ENCODE peak calls at places on chromosomes 6 and 20, in eight cellular contexts. Y is CD4-positive, alpha-beta T cell; W is AG04450; Q is transverse colon; E is PC-9; I is left lung; S is A549; Z is coronary artery. D is an unnamed sample.

GRCh38 chr6:11009353-11009752 is 34.8 kb downstream of the ELOVL2 start:
- DNase-seq in Y (no peak), W (no peak), Q (no peak), E (no peak), I (no peak), S (no peak), Z (no peak), D (peak)

GRCh38 chr6:19554356-19555225 is 282.6 kb upstream of the ID4 start:
- DNase-seq in Y (no peak), W (no peak), Q (no peak), E (no peak), I (no peak), S (no peak), Z (no peak), D (no peak)

GRCh38 chr20:60057866-60058807 is 99.9 kb downstream of the CDH26 start:
- DNase-seq in Y (peak), W (no peak), Q (peak), E (no peak), I (peak), S (no peak), Z (peak), D (no peak)

GRCh38 chr6:27839303-27840081 is 72.7 kb downstream of the OR2B2 start:
- DNase-seq in Y (no peak), W (no peak), Q (peak), E (no peak), I (peak), S (peak), Z (peak), D (peak)

GRCh38 chr6:157647261-157647915 is 175.7 kb upstream of the SNX9 start:
- DNase-seq in Y (no peak), W (no peak), Q (no peak), E (no peak), I (no peak), S (no peak), Z (no peak), D (no peak)

GRCh38 chr6:53795702-53796450 is 1.1 kb downstream of the LRRC1 start:
- DNase-seq in Y (no peak), W (no peak), Q (peak), E (peak), I (peak), S (no peak), Z (peak), D (peak)

GRCh38 chr6:140897804-140898573 is 1234.7 kb upstream of the GJE1 start:
- DNase-seq in Y (no peak), W (no peak), Q (peak), E (peak), I (peak), S (no peak), Z (no peak), D (peak)

GRCh38 chr6:136551103-136551502 is 881 bp upstream of the MAP7 start:
- DNase-seq in Y (no peak), W (no peak), Q (no peak), E (no peak), I (no peak), S (no peak), Z (no peak), D (no peak)

GRCh38 chr6:16999486-17000436 is 102.1 kb upstream of the STMND1 start:
- DNase-seq in Y (no peak), W (peak), Q (no peak), E (no peak), I (no peak), S (no peak), Z (no peak), D (peak)

GRCh38 chr6:73394577-73395354 is at the start of gene DDX43:
- DNase-seq in Y (no peak), W (no peak), Q (peak), E (peak), I (peak), S (no peak), Z (peak), D (peak)

GRCh38 chr6:7283676-7284075 is 29.3 kb downstream of the SSR1 start:
- DNase-seq in Y (no peak), W (no peak), Q (no peak), E (no peak), I (no peak), S (no peak), Z (no peak), D (no peak)

GRCh38 chr6:13046084-13046483 is 282.3 kb downstream of the TBC1D7 start:
- DNase-seq in Y (no peak), W (no peak), Q (no peak), E (no peak), I (no peak), S (no peak), Z (no peak), D (no peak)

GRCh38 chr6:120129228-120129627 is 779.7 kb upstream of the MAN1A1 start:
- DNase-seq in Y (no peak), W (no peak), Q (no peak), E (no peak), I (no peak), S (no peak), Z (no peak), D (no peak)

GRCh38 chr6:125584468-125584939 is 164.9 kb upstream of the HEY2 start:
- DNase-seq in Y (no peak), W (no peak), Q (no peak), E (no peak), I (peak), S (no peak), Z (peak), D (no peak)

GRCh38 chr6:196543-196942 is 95.7 kb upstream of the DUSP22 start:
- DNase-seq in Y (no peak), W (no peak), Q (no peak), E (no peak), I (no peak), S (no peak), Z (no peak), D (no peak)

GRCh38 chr6:118386975-118387374 is 161.1 kb upstream of the PLN start:
- DNase-seq in Y (no peak), W (no peak), Q (no peak), E (no peak), I (no peak), S (no peak), Z (no peak), D (no peak)

GRCh38 chr20:251352-251751 is 6.2 kb upstream of the DEFB132 start:
- DNase-seq in Y (no peak), W (no peak), Q (no peak), E (no peak), I (no peak), S (no peak), Z (no peak), D (no peak)

GRCh38 chr20:25394276-25394675 is 3.6 kb upstream of the ABHD12 start:
- DNase-seq in Y (no peak), W (no peak), Q (no peak), E (peak), I (no peak), S (no peak), Z (no peak), D (no peak)

GRCh38 chr20:57308451-57309410 is 20.9 kb upstream of the SPO11 start:
- DNase-seq in Y (no peak), W (no peak), Q (no peak), E (peak), I (no peak), S (no peak), Z (no peak), D (no peak)

GRCh38 chr6:75932067-75932466 is 140.4 kb downstream of the IMPG1 start:
- DNase-seq in Y (no peak), W (no peak), Q (no peak), E (no peak), I (no peak), S (no peak), Z (no peak), D (peak)
- TF ChIP-seq CTCF in Y (no peak), W (peak), Q (no peak), E (peak), I (no peak), S (peak), Z (no peak), D (peak)

DNA sequence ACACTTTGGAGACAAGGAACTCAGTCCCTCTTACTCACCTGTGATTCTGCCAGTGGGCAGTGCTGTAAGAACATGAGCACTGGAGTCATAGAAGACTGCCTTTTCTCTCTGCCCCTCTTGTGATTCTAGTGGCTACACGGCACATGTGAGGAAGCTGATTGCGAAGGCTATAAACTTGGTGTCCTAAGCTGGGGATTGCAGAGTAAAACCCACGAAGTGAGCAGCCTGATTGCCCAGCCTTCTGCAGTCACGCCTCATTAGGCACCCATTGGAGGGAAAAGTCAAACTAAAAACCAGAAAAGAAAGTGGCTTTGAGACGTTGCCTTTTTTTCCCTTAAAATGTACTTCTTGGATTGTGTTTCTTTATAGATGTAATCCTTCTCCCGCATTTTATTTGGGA is 748.4 kb upstream of the CHD6 start:
- DNase-seq in Y (no peak), W (no peak), Q (no peak), E (no peak), I (no peak), S (no peak), Z (no peak), D (no peak)
- H3K27ac ChIP-seq in Y (no peak), W (no peak), Q (no peak), E (no peak), I (no peak), S (no peak), Z (no peak), D (no peak)

GRCh38 chr20:38271609-38272120 is 11.1 kb upstream of the KIAA1755 start:
- DNase-seq in Y (no peak), W (no peak), Q (no peak), E (no peak), I (no peak), S (no peak), Z (no peak), D (no peak)
- TF ChIP-seq CTCF in Y (no peak), W (no peak), Q (no peak), E (no peak), I (no peak), S (no peak), Z (no peak), D (no peak)

GRCh38 chr6:43992783-43993505 is 134.3 kb downstream of the MRPL14 start:
- DNase-seq in Y (no peak), W (no peak), Q (no peak), E (no peak), I (peak), S (no peak), Z (no peak), D (no peak)
- H3K27ac ChIP-seq in Y (no peak), W (no peak), Q (no peak), E (no peak), I (no peak), S (no peak), Z (no peak), D (peak)

DNA sequence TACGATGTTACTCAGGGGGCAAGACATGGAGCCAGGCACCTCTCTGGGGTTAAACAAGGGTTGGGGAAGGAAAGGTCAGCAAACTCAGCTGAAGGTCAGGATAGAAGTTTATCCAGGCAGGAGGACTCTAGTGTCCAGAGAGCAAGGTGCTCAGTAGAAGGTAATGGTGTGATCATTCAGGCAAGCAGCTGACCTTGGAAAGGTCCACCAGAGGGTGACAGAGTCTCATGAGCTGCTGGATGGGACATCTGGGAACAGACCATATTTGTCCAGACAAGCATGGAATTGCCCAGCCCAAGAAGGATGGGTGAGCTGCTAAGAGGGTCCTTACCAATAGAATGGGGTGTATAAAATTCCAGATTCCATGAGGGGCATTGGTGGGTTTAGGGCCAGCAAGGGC is 89.5 kb downstream of the MAP3K7 start:
- DNase-seq in Y (no peak), W (no peak), Q (no peak), E (no peak), I (no peak), S (no peak), Z (no peak), D (no peak)
- TF ChIP-seq CTCF in Y (no peak), W (no peak), Q (no peak), E (no peak), I (no peak), S (no peak), Z (no peak), D (no peak)

DNA sequence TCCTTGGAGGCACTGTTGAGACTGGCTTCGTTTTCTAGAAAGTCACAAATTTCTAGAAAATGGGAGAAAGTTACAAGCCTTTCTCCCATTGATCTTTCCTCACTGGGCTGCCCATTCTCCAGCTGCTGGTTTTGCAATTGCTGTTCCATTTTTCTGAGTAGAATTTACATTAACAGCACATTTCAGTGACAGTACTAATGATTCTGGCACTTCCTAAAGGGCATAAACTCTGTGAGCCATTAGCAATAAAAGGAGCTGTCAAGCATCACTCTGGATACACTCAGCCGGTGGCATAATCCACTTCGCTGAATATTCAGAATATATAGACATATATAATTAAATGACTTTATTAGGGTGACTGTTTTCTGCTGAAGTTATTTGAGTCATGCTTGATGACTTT is 6.7 kb upstream of the SSTR4 start:
- DNase-seq in Y (no peak), W (no peak), Q (no peak), E (no peak), I (no peak), S (no peak), Z (no peak), D (no peak)
- H3K27ac ChIP-seq in Y (no peak), W (no peak), Q (no peak), E (no peak), I (no peak), S (no peak), Z (no peak), D (no peak)

GRCh38 chr6:46879003-46879402 is 42.7 kb downstream of the ADGRF5 start:
- DNase-seq in Y (no peak), W (no peak), Q (no peak), E (no peak), I (no peak), S (no peak), Z (no peak), D (no peak)

DNA sequence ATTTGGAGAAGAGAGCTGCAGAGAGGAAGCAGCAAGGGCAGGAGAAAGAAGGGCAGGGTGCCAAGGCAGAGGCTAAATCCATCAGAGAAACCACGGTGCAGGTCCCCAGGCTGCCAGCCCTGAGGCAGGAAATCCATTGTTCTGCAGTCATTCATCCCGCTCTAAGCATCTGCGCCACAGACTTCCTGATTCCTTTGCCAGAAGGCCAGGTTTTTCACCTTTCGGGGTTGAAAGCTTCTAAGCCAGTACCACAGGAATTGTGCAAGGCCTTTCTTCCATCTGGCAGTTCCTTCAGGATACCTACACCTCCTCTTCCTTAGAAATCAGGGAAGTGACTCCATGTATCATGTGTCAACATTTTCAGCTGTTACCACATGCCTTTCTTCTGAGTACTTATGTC is 45.6 kb downstream of the ADGRF5 start:
- DNase-seq in Y (no peak), W (no peak), Q (no peak), E (peak), I (no peak), S (peak), Z (no peak), D (peak)
- TF ChIP-seq CTCF in Y (no peak), W (no peak), Q (no peak), E (no peak), I (no peak), S (no peak), Z (no peak), D (no peak)

GRCh38 chr6:160792711-160793110 is 90.7 kb downstream of the PLG start:
- DNase-seq in Y (no peak), W (no peak), Q (no peak), E (peak), I (no peak), S (no peak), Z (no peak), D (peak)

GRCh38 chr6:160789263-160790027 is 87.4 kb downstream of the PLG start:
- DNase-seq in Y (no peak), W (no peak), Q (no peak), E (no peak), I (no peak), S (no peak), Z (no peak), D (no peak)

GRCh38 chr6:160790028-160790792 is 88.2 kb downstream of the PLG start:
- DNase-seq in Y (no peak), W (no peak), Q (no peak), E (no peak), I (no peak), S (no peak), Z (no peak), D (no peak)

GRCh38 chr6:160791981-160792418 is 90.0 kb downstream of the PLG start:
- DNase-seq in Y (no peak), W (no peak), Q (no peak), E (peak), I (no peak), S (no peak), Z (no peak), D (peak)

GRCh38 chr6:160791459-160791858 is 89.4 kb downstream of the PLG start:
- DNase-seq in Y (no peak), W (no peak), Q (no peak), E (no peak), I (no peak), S (no peak), Z (no peak), D (no peak)
- H3K27ac ChIP-seq in Y (no peak), W (no peak), Q (no peak), E (peak), I (no peak), S (no peak), Z (no peak), D (peak)

GRCh38 chr6:88629838-88630462 is 333.5 kb downstream of the RNGTT start:
- DNase-seq in Y (no peak), W (no peak), Q (no peak), E (no peak), I (no peak), S (no peak), Z (no peak), D (no peak)
- TF ChIP-seq CTCF in Y (no peak), W (no peak), Q (no peak), E (no peak), I (no peak), S (no peak), Z (no peak), D (no peak)

DNA sequence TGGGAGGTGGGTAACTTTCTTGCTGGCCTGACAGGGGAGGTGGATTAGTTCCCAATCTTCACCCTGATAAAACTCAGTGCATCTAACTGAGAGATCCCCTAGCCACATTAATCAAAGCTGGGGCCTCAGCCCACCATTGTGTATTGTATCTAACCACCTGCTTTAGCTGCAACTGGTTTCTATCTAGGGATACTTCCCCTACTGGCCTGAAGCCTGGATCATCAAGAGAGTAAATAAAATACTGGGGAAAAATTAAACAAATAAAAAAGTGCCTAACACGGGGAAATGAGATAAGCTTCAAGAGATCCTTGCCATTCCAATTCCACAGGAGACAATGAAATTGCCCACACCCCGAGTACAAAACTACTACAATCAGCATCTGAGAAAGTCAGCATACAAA is 149.4 kb downstream of the INSM1 start:
- DNase-seq in Y (no peak), W (no peak), Q (no peak), E (no peak), I (no peak), S (no peak), Z (no peak), D (no peak)
- H3K27ac ChIP-seq in Y (no peak), W (no peak), Q (no peak), E (no peak), I (no peak), S (no peak), Z (no peak), D (no peak)

D was measured in RWPE1.